ENCODE peak calls at places on chromosomes 11 and 22, in four cellular contexts. X is pons; N is stimulated activated CD4-positive, alpha-beta T cell treated with anti-CD3 and anti-CD28 coated beads, Interleukin-2, amount 100 ng/mL, for 4 hours; Z is stimulated activated CD8-positive, alpha-beta memory T cell treated with anti-CD3 and anti-CD28 coated beads, Interleukin-4, amount 100 ng/mL, for 4 hours. V is an unnamed sample.

GRCh38 chr11:69080361-69080973 is 31.7 kb downstream of the TPCN2 start:
- DNase-seq in X (no peak), Z (no peak), N (no peak), V (no peak)

GRCh38 chr11:64453466-64453865 is 94.5 kb downstream of the RPS6KA4 start:
- DNase-seq in Z (no peak), X (no peak), N (no peak), V (no peak)

GRCh38 chr11:107587306-107587979 is 3.5 kb upstream of the ELMOD1 start:
- DNase-seq in X (no peak), Z (no peak), N (no peak), V (no peak)

GRCh38 chr11:60788401-60789110 is 3.4 kb downstream of the MS4A10 start:
- DNase-seq in N (no peak), X (no peak), Z (no peak), V (no peak)

GRCh38 chr11:94706211-94706610 is 61.9 kb upstream of the AMOTL1 start:
- DNase-seq in X (peak), N (no peak), Z (no peak), V (no peak)

GRCh38 chr11:72493426-72494108 is 59.2 kb upstream of the CLPB start:
- DNase-seq in X (no peak), N (no peak), Z (no peak), V (no peak)

GRCh38 chr11:66261578-66261977 is 6.9 kb upstream of the RAB1B start:
- DNase-seq in Z (no peak), N (no peak), X (no peak), V (no peak)

GRCh38 chr22:22215659-22216449 is 28.7 kb upstream of the VPREB1 start:
- DNase-seq in Z (no peak), X (no peak), N (no peak), V (no peak)

GRCh38 chr11:134372536-134372935 is 39.5 kb downstream of the B3GAT1 start:
- DNase-seq in N (no peak), X (no peak), Z (no peak), V (no peak)

GRCh38 chr11:17595526-17596309 is 48.7 kb downstream of the OTOG start:
- DNase-seq in Z (no peak), N (no peak), X (no peak), V (no peak)

GRCh38 chr11:81887671-81888070 is 846.0 kb downstream of the FAM181B start:
- DNase-seq in Z (no peak), N (no peak), X (no peak), V (no peak)

GRCh38 chr22:29457730-29458129 is 19.3 kb downstream of the RFPL1 start:
- DNase-seq in X (peak), Z (no peak), N (no peak), V (peak)

GRCh38 chr11:6237903-6238302 is 986 bp upstream of the CNGA4 start:
- DNase-seq in N (no peak), X (no peak), Z (no peak), V (no peak)

GRCh38 chr11:44316388-44317240 is 6.7 kb upstream of the ALX4 start:
- DNase-seq in N (no peak), Z (no peak), X (no peak), V (peak)

GRCh38 chr11:13262096-13262495 is 15.5 kb upstream of the BMAL1 start:
- DNase-seq in Z (no peak), N (no peak), X (no peak), V (no peak)

GRCh38 chr11:66337103-66337899 is 1.1 kb upstream of the RIN1 start:
- DNase-seq in X (no peak), N (no peak), Z (no peak), V (peak)

V was measured in retina.